ENCODE peak calls at places on chromosome 18, in five cellular contexts. P is heart right ventricle, E is SK-N-SH, M is body of pancreas, N is GM12865. S is an unnamed sample.

GRCh38 chr18:21826641-21827302 is 86.2 kb downstream of the MIB1 start:
- DNase-seq in P (no peak), E (peak), M (no peak), N (peak), S (no peak)

GRCh38 chr18:14781671-14782070 is 33.7 kb downstream of the ANKRD30B start:
- DNase-seq in P (no peak), E (no peak), M (no peak), N (no peak), S (no peak)

GRCh38 chr18:36186461-36187137 is 698 bp upstream of the MOCOS start:
- DNase-seq in P (peak), E (peak), M (peak), N (peak), S (no peak)

GRCh38 chr18:49178736-49179135 is 228.0 kb upstream of the SMAD7 start:
- DNase-seq in P (no peak), E (peak), M (peak), N (peak), S (no peak)

GRCh38 chr18:36568487-36568886 is 260.3 kb downstream of the TPGS2 start:
- DNase-seq in P (no peak), E (no peak), M (no peak), N (peak), S (no peak)

GRCh38 chr18:980586-980985 is 75.9 kb downstream of the ADCYAP1 start:
- DNase-seq in P (no peak), E (no peak), M (no peak), N (no peak), S (no peak)

GRCh38 chr18:23133860-23134779 is 1.2 kb upstream of the CABLES1 start:
- DNase-seq in P (no peak), E (peak), M (peak), N (peak), S (no peak)

GRCh38 chr18:8943900-8944870 is 158.3 kb upstream of the NDUFV2 start:
- DNase-seq in P (no peak), E (no peak), M (no peak), N (no peak), S (no peak)

GRCh38 chr18:37253424-37254255 is 312.0 kb downstream of the CELF4 start:
- DNase-seq in P (peak), E (peak), M (peak), N (peak), S (no peak)

GRCh38 chr18:58047556-58047882 is 3.5 kb downstream of the NEDD4L start:
- DNase-seq in P (no peak), E (no peak), M (no peak), N (no peak), S (no peak)
- H3K4me3 ChIP-seq in P (no peak), E (no peak), M (no peak), N (no peak), S (no peak)

GRCh38 chr18:27546991-27547390 is 361.9 kb upstream of the CHST9 start:
- DNase-seq in P (no peak), E (no peak), M (no peak), N (no peak), S (no peak)

GRCh38 chr18:27544211-27544610 is 359.1 kb upstream of the CHST9 start:
- DNase-seq in P (no peak), E (no peak), M (no peak), N (no peak), S (no peak)

DNA sequence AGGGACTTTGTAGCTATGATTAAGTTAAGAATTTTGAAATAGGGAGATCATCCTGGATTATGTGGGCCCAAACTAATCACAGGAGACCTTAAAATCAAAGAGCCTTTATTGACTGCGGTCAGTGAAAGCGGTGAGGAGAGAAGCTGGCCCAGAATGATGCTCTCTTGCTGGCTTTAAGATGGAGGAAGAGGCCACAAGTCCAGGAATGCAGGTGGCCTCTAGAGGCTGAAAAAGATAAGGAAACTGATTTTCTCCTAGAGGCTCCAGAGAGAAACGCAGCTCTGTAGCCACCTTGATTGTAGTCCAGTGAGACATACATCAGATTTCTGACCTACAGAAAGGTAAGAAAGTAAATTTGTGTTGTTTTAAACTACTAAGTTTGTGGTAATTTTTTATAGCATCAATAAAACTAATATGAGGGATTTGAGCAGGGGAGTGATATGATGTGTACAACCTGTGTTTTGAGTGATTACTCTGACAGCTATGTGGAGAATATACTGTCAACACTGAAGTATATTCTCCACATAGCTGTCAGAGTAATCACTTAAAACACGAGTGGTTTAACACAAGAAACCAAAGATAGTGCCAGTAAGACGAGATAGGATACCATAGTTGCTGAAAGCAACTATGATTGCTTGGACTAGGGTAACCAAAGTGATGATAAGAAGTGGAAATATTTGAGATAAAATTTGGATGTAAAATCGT is 364.4 kb upstream of the CHST9 start:
- DNase-seq in P (no peak), E (no peak), M (no peak), N (no peak), S (no peak)
- TF ChIP-seq CTCF in P (no peak), E (no peak), M (no peak), N (no peak), S (no peak)

GRCh38 chr18:74492259-74492658 is 3.9 kb upstream of the CNDP2 start:
- DNase-seq in P (no peak), E (no peak), M (no peak), N (no peak), S (no peak)
- H3K4me3 ChIP-seq in P (no peak), E (no peak), M (no peak), N (no peak), S (no peak)

DNA sequence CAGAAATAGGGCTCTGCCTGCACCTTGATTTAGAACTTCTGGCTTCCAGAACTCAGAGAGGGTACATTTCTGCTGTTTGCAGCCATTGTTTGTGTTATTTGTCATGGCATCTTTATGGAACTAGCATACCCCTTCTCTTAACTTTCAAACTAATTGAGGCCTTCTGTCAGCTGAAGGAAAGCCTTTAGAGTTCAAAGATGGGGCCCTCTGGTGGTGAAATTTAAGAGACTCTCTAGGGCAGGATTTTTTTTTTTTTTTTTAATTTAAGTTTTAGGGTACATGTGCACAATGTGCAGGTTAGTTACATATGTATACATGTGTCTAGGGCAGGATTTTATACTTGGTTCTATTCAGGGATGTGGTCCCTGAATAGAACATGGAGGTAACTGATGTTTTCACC is 260.6 kb upstream of the LINC00305 start:
- DNase-seq in P (no peak), E (no peak), M (peak), N (peak), S (no peak)
- TF ChIP-seq CTCF in P (peak), E (peak), M (peak), N (peak), S (no peak)

GRCh38 chr18:10456718-10457499 is 2.5 kb downstream of the APCDD1 start:
- DNase-seq in P (no peak), E (no peak), M (no peak), N (no peak), S (no peak)
- H3K4me3 ChIP-seq in P (peak), E (no peak), M (no peak), N (no peak), S (peak)

GRCh38 chr18:58402951-58403702 is 225.8 kb downstream of the ALPK2 start:
- DNase-seq in P (no peak), E (no peak), M (no peak), N (no peak), S (no peak)

GRCh38 chr18:58402247-58402646 is 226.6 kb downstream of the ALPK2 start:
- DNase-seq in P (no peak), E (peak), M (peak), N (no peak), S (no peak)

GRCh38 chr18:58401191-58401590 is 227.7 kb downstream of the ALPK2 start:
- DNase-seq in P (no peak), E (no peak), M (no peak), N (no peak), S (no peak)

GRCh38 chr18:58398648-58399398 is 230.1 kb downstream of the ALPK2 start:
- DNase-seq in P (no peak), E (no peak), M (no peak), N (no peak), S (no peak)

DNA sequence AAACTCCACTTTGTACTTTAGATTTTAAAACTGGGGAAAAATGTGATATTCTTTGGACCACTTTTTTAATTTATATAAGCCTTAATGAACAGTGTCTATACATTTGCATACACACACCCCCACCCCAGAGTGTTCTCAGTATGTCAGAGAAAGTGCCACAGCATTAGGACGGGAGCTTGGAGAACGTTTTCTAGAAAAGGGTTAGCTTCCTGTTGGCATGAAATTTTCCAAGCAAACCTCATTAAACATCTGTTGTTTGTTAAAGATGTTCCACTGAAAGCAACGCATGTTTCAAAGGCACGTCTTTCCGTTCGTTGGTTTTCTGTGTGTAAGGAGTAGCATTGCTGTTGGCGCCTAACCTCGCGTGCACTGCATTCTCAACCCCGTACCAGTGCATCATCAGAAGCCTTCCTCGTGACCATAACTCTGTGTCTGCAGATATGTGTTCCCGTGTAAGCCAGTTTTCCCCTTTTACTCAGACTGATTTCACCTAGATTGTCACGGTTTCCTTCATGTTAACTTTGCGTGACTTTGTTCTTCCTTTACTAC is 228.5 kb downstream of the ALPK2 start:
- DNase-seq in P (no peak), E (no peak), M (no peak), N (no peak), S (peak)
- TF ChIP-seq CTCF in P (no peak), E (no peak), M (no peak), N (no peak), S (no peak)